ENCODE peak calls at places on chromosomes 5 and 9, in five cellular contexts. One of them, this sample, is unnamed. For H3K27me3, the result is how much of the 10 kb centered on the place peaks cover.

GRCh38 chr5:400282-401215 is 42.4 kb upstream of the EXOC3 start:
- DNase-seq in H1: no peak
- DNase-seq in uterus: no peak
- DNase-seq in IMR-90: peak
- DNase-seq in cardiac muscle cell: no peak
- DNase-seq in this sample: peak

GRCh38 chr5:135985946-135986345 is 31.2 kb upstream of the LECT2 start:
- DNase-seq in cardiac muscle cell: no peak
- DNase-seq in IMR-90: no peak
- DNase-seq in H1: no peak
- DNase-seq in uterus: no peak
- DNase-seq in this sample: no peak

GRCh38 chr5:113397046-113397445 is 37.7 kb downstream of the TSSK1B start:
- DNase-seq in uterus: no peak
- DNase-seq in cardiac muscle cell: no peak
- DNase-seq in IMR-90: no peak
- DNase-seq in H1: no peak
- DNase-seq in this sample: no peak

GRCh38 chr5:101676646-101677045 is 619.4 kb downstream of the SLCO4C1 start:
- DNase-seq in H1: no peak
- DNase-seq in uterus: no peak
- DNase-seq in IMR-90: no peak
- DNase-seq in cardiac muscle cell: no peak
- DNase-seq in this sample: no peak

GRCh38 chr9:35839926-35840325 is 10.9 kb downstream of the TMEM8B start:
- DNase-seq in IMR-90: no peak
- DNase-seq in cardiac muscle cell: no peak
- DNase-seq in H1: no peak
- DNase-seq in uterus: no peak
- DNase-seq in this sample: no peak

GRCh38 chr9:5025416-5025815 is 40.3 kb downstream of the JAK2 start:
- DNase-seq in H1: no peak
- DNase-seq in IMR-90: peak
- DNase-seq in uterus: no peak
- DNase-seq in cardiac muscle cell: peak
- DNase-seq in this sample: no peak

GRCh38 chr5:137858223-137858916 is 9.3 kb upstream of the MYOT start:
- DNase-seq in IMR-90: peak
- DNase-seq in H1: no peak
- DNase-seq in cardiac muscle cell: peak
- DNase-seq in uterus: no peak
- DNase-seq in this sample: no peak

GRCh38 chr9:125405938-125406811 is 144.5 kb downstream of the GAPVD1 start:
- DNase-seq in cardiac muscle cell: peak
- DNase-seq in IMR-90: peak
- DNase-seq in uterus: no peak
- DNase-seq in H1: no peak
- DNase-seq in this sample: no peak

GRCh38 chr5:80254767-80255424 is 952 bp downstream of the SERINC5 start:
- DNase-seq in cardiac muscle cell: peak
- DNase-seq in IMR-90: peak
- DNase-seq in uterus: no peak
- DNase-seq in H1: no peak
- DNase-seq in this sample: no peak

GRCh38 chr9:98584059-98584458 is 124.7 kb downstream of the GABBR2 start:
- DNase-seq in IMR-90: no peak
- DNase-seq in uterus: no peak
- DNase-seq in cardiac muscle cell: peak
- DNase-seq in H1: no peak
- DNase-seq in this sample: no peak

GRCh38 chr5:16313761-16314160 is 134.2 kb upstream of the MARCHF11 start:
- DNase-seq in uterus: no peak
- DNase-seq in cardiac muscle cell: no peak
- DNase-seq in IMR-90: no peak
- DNase-seq in H1: no peak
- DNase-seq in this sample: no peak

GRCh38 chr5:3194684-3195083 is 400.9 kb upstream of the IRX1 start:
- DNase-seq in IMR-90: no peak
- DNase-seq in uterus: no peak
- DNase-seq in H1: no peak
- DNase-seq in cardiac muscle cell: no peak
- DNase-seq in this sample: no peak

GRCh38 chr5:73111536-73111935 is 8.8 kb upstream of the TMEM171 start:
- DNase-seq in H1: no peak
- DNase-seq in IMR-90: no peak
- DNase-seq in uterus: no peak
- DNase-seq in cardiac muscle cell: no peak
- DNase-seq in this sample: no peak

GRCh38 chr5:116572375-116573278 is 2.0 kb downstream of the SEMA6A start:
- DNase-seq in IMR-90: no peak
- DNase-seq in H1: no peak
- DNase-seq in cardiac muscle cell: no peak
- DNase-seq in uterus: peak
- DNase-seq in this sample: no peak

GRCh38 chr5:150574818-150575537 is 65.5 kb upstream of the SYNPO start:
- DNase-seq in uterus: peak
- DNase-seq in H1: no peak
- DNase-seq in IMR-90: no peak
- DNase-seq in cardiac muscle cell: peak
- DNase-seq in this sample: no peak

GRCh38 chr5:168578506-168579205 is 512 bp downstream of the PANK3 start:
- DNase-seq in H1: no peak
- DNase-seq in IMR-90: no peak
- DNase-seq in uterus: no peak
- DNase-seq in cardiac muscle cell: no peak
- DNase-seq in this sample: no peak

GRCh38 chr9:127874301-127875216 is 2.9 kb downstream of the AK1 start:
- DNase-seq in cardiac muscle cell: no peak
- DNase-seq in uterus: no peak
- DNase-seq in IMR-90: no peak
- DNase-seq in H1: no peak
- DNase-seq in this sample: no peak

GRCh38 chr5:149322518-149322917 is 22.8 kb upstream of the GRPEL2 start:
- DNase-seq in IMR-90: no peak
- DNase-seq in uterus: no peak
- DNase-seq in H1: no peak
- DNase-seq in cardiac muscle cell: no peak
- DNase-seq in this sample: no peak

GRCh38 chr5:139458580-139459407 is 3.7 kb downstream of the ECSCR start:
- DNase-seq in uterus: no peak
- DNase-seq in IMR-90: peak
- DNase-seq in cardiac muscle cell: peak
- DNase-seq in H1: no peak
- DNase-seq in this sample: no peak

GRCh38 chr9:3299872-3300271 is 225.9 kb downstream of the RFX3 start:
- DNase-seq in H1: no peak
- DNase-seq in cardiac muscle cell: peak
- DNase-seq in uterus: no peak
- DNase-seq in IMR-90: no peak
- DNase-seq in this sample: no peak

GRCh38 chr5:172364773-172365172 is 81.2 kb upstream of the UBTD2 start:
- DNase-seq in H1: no peak
- DNase-seq in IMR-90: no peak
- DNase-seq in uterus: no peak
- DNase-seq in cardiac muscle cell: no peak
- DNase-seq in this sample: no peak

GRCh38 chr9:93111001-93111370 is 15.0 kb downstream of the CARD19 start:
- DNase-seq in cardiac muscle cell: no peak
- DNase-seq in uterus: peak
- DNase-seq in IMR-90: no peak
- DNase-seq in H1: no peak
- DNase-seq in this sample: no peak

GRCh38 chr5:55429707-55430253 is 105.0 kb downstream of the PLPP1 start:
- DNase-seq in H1: no peak
- DNase-seq in IMR-90: no peak
- DNase-seq in cardiac muscle cell: no peak
- DNase-seq in uterus: no peak
- DNase-seq in this sample: no peak

GRCh38 chr5:132486318-132487094 is 4.1 kb downstream of the IRF1 start:
- DNase-seq in H1: no peak
- DNase-seq in cardiac muscle cell: no peak
- DNase-seq in uterus: peak
- DNase-seq in IMR-90: no peak
- DNase-seq in this sample: no peak

GRCh38 chr5:132488590-132488989 is 2.0 kb downstream of the IRF1 start:
- DNase-seq in H1: no peak
- DNase-seq in cardiac muscle cell: no peak
- DNase-seq in uterus: no peak
- DNase-seq in IMR-90: no peak
- DNase-seq in this sample: no peak

GRCh38 chr5:132489051-132489770 is 1.4 kb downstream of the IRF1 start:
- DNase-seq in IMR-90: no peak
- DNase-seq in uterus: no peak
- DNase-seq in cardiac muscle cell: no peak
- DNase-seq in H1: no peak
- DNase-seq in this sample: no peak

GRCh38 chr5:132487095-132487428 is 3.5 kb downstream of the IRF1 start:
- DNase-seq in uterus: peak
- DNase-seq in IMR-90: no peak
- DNase-seq in cardiac muscle cell: no peak
- DNase-seq in H1: no peak
- DNase-seq in this sample: no peak

DNA sequence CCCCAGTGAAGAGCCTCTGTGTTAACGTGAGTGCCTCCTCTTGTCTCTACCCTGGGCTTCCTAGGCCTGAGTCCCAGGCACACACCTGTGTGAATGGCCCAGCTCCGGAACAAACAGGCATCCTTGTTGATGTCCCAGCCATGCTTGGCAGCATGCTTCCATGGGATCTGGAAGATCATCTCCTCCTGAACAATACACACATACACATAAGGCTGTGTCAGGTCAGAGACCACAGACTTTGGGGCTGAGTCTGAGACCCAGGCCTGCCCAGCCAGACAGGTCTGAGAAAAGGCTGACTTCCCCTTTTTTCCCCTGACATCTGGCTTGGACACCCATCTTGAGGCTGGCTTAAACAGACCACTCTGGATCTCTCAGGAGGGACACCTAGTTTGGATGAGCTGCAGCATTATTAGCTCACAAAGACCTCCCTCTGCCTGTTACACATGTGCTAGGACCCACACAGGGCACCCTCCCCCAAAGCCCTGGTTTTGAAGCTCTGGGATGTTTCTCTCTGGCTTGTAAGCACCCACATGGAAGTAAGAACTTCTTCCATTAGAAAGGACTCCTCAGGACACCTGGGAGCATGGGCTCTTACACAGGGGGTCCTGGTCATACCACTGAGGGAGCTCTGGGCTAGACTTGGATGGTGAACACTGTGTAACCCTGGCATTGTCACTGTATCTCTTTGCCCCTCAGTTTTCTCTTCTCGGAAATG is 2.6 kb downstream of the IRF1 start:
- DNase-seq in IMR-90: no peak
- DNase-seq in H1: no peak
- DNase-seq in uterus: peak
- DNase-seq in cardiac muscle cell: no peak
- DNase-seq in this sample: no peak
- H3K4me3 ChIP-seq in IMR-90: no peak
- H3K4me3 ChIP-seq in H1: no peak
- H3K4me3 ChIP-seq in uterus: no peak
- H3K4me3 ChIP-seq in cardiac muscle cell: no peak
- H3K4me3 ChIP-seq in this sample: no peak

GRCh38 chr9:136665111-136665703 is 2.5 kb downstream of the EGFL7 start:
- DNase-seq in IMR-90: no peak
- DNase-seq in H1: no peak
- DNase-seq in uterus: no peak
- DNase-seq in cardiac muscle cell: peak
- DNase-seq in this sample: no peak

GRCh38 chr9:136664799-136665082 is 2.0 kb downstream of the EGFL7 start:
- DNase-seq in cardiac muscle cell: no peak
- DNase-seq in uterus: no peak
- DNase-seq in IMR-90: no peak
- DNase-seq in H1: no peak
- DNase-seq in this sample: no peak

GRCh38 chr9:136666364-136667216 is 3.9 kb downstream of the EGFL7 start:
- DNase-seq in uterus: no peak
- DNase-seq in H1: no peak
- DNase-seq in IMR-90: no peak
- DNase-seq in cardiac muscle cell: no peak
- DNase-seq in this sample: no peak

GRCh38 chr9:136667217-136667939 is 4.7 kb downstream of the EGFL7 start:
- DNase-seq in cardiac muscle cell: no peak
- DNase-seq in IMR-90: no peak
- DNase-seq in uterus: no peak
- DNase-seq in H1: no peak
- DNase-seq in this sample: no peak

GRCh38 chr9:136665704-136666363 is 3.1 kb downstream of the EGFL7 start:
- DNase-seq in cardiac muscle cell: no peak
- DNase-seq in H1: no peak
- DNase-seq in IMR-90: no peak
- DNase-seq in uterus: no peak
- DNase-seq in this sample: no peak
- H3K27me3 ChIP-seq in cardiac muscle cell: under half
- H3K27me3 ChIP-seq in H1: under half
- H3K27me3 ChIP-seq in IMR-90: under half
- H3K27me3 ChIP-seq in uterus: under half
- H3K27me3 ChIP-seq in this sample: under half

DNA sequence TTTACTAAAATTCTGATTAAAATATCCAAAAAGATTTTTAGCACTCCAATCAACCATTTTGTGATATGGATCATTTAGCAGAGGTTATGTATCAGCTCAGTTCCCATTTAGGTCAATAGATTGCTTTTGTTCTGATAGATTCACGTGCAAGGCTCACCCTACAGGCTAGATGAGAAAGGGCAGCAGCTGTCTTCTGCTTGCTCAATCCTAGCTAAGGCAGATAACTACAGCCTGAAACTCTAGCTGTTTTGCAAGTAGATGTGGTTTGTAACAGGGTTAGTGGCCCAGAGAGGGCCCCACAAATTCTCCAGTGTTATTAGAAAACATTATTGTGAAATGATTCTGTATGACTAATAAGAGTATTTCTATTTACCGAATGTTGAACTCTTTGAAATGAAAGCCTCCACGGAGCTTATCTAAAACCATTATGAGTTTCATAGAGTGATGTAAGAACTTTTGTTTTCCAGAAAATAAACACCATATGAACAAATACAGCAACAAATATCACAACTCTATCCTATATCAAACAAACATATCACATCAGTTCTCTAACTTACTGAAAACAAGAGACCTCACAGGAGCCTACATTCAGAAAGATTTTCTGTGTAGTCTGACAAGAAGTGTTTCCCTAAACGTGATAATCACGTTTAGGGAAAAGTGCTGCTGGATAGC is 841.9 kb upstream of the ACO1 start:
- DNase-seq in H1: no peak
- DNase-seq in cardiac muscle cell: peak
- DNase-seq in IMR-90: peak
- DNase-seq in uterus: no peak
- DNase-seq in this sample: no peak
- TF ChIP-seq CTCF in H1: no peak
- TF ChIP-seq CTCF in cardiac muscle cell: peak
- TF ChIP-seq CTCF in IMR-90: no peak
- TF ChIP-seq CTCF in uterus: peak
- TF ChIP-seq CTCF in this sample: no peak

DNA sequence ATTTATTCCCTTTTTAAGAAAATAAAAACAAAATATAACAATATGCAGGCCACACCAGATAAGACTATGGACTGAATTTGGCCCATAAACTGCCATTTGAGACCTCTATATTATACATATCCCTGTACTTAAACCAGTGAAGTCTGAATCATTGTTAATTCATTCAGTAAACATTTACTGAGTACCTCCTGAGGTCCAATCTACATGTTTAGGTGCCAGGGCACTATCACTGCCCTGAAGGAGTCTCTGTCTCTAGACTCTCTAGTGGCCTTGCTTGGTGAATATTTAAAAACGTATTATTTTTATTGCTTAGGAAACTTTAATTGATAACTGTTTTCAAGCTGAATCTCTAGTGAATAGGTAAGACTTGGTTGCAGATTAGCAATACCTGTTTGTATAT is 74.7 kb upstream of the ELL2 start:
- DNase-seq in cardiac muscle cell: no peak
- DNase-seq in H1: no peak
- DNase-seq in uterus: no peak
- DNase-seq in IMR-90: no peak
- DNase-seq in this sample: no peak
- H3K4me3 ChIP-seq in cardiac muscle cell: no peak
- H3K4me3 ChIP-seq in H1: no peak
- H3K4me3 ChIP-seq in uterus: no peak
- H3K4me3 ChIP-seq in IMR-90: no peak
- H3K4me3 ChIP-seq in this sample: no peak